ENCODE peak calls at places on chromosome 17, in five cellular contexts. Z is spleen, I is GM12878, N is esophagus muscularis mucosa, O is prostate gland. H is an unnamed sample.
A peak's percentile ranks its signal among the peaks of the same experiment; 100 is the strongest.

GRCh38 chr17:65254166-65254565 is 117.0 kb downstream of the RGS9 start:
- DNase-seq in Z (no peak), I (no peak), N (no peak), O (no peak), H (no peak)

GRCh38 chr17:50238594-50239287 is 35.5 kb upstream of the TMEM92 start:
- DNase-seq in Z (no peak), I (no peak), N (no peak), O (no peak), H (no peak)

GRCh38 chr17:65366102-65366844 is 195.2 kb downstream of the AXIN2 start:
- DNase-seq in Z (no peak), I (no peak), N (peak; percentile 64), O (no peak), H (no peak)

GRCh38 chr17:2067048-2067452 is 12.1 kb downstream of the HIC1 start:
- DNase-seq in Z (no peak), I (no peak), N (no peak), O (no peak), H (no peak)

GRCh38 chr17:27892866-27893769 is at the start of gene LYRM9:
- DNase-seq in Z (peak; percentile 99), I (peak; percentile 48), N (peak; percentile 93), O (peak; percentile 86), H (peak; percentile 28)

GRCh38 chr17:49443862-49444261 is 29.2 kb upstream of the PHB1 start:
- DNase-seq in Z (no peak), I (no peak), N (no peak), O (no peak), H (no peak)

GRCh38 chr17:39800540-39800939 is 62.8 kb downstream of the GRB7 start:
- DNase-seq in Z (no peak), I (peak; percentile 77), N (no peak), O (no peak), H (no peak)

GRCh38 chr17:83180264-83180995 is 101.0 kb downstream of the METRNL start:
- DNase-seq in Z (no peak), I (no peak), N (peak; percentile 80), O (no peak), H (no peak)

GRCh38 chr17:32258383-32259121 is 7.1 kb upstream of the RHBDL3 start:
- DNase-seq in Z (no peak), I (no peak), N (no peak), O (no peak), H (no peak)

GRCh38 chr17:7029659-7030058 is 6.2 kb upstream of the SLC16A13 start:
- DNase-seq in Z (peak; percentile 86), I (no peak), N (no peak), O (no peak), H (no peak)

GRCh38 chr17:64786337-64786736 is 124.2 kb upstream of the SMURF2 start:
- DNase-seq in Z (no peak), I (no peak), N (no peak), O (no peak), H (no peak)

GRCh38 chr17:32755045-32755805 is 121.7 kb downstream of the MYO1D start:
- DNase-seq in Z (no peak), I (no peak), N (no peak), O (no peak), H (peak; percentile 28)

GRCh38 chr17:45824475-45824874 is 20.2 kb upstream of the SPPL2C start:
- DNase-seq in Z (no peak), I (no peak), N (no peak), O (no peak), H (no peak)

GRCh38 chr17:27523712-27524111 is 67.5 kb downstream of the KSR1 start:
- DNase-seq in Z (no peak), I (no peak), N (no peak), O (no peak), H (no peak)

GRCh38 chr17:33689725-33690124 is 396.6 kb upstream of the ASIC2 start:
- DNase-seq in Z (no peak), I (no peak), N (no peak), O (no peak), H (no peak)

GRCh38 chr17:57514614-57515013 is 230.5 kb downstream of the CCDC182 start:
- DNase-seq in Z (no peak), I (no peak), N (no peak), O (no peak), H (no peak)

GRCh38 chr17:66002807-66003206 is 189.1 kb downstream of the CEP112 start:
- DNase-seq in Z (no peak), I (no peak), N (no peak), O (no peak), H (no peak)

GRCh38 chr17:8147805-8148404 is 4.3 kb downstream of the PER1 start:
- DNase-seq in Z (no peak), I (no peak), N (no peak), O (no peak), H (no peak)

GRCh38 chr17:77882481-77883212 is 75.9 kb upstream of the TNRC6C start:
- DNase-seq in Z (peak; percentile 94), I (peak; percentile 60), N (no peak), O (no peak), H (no peak)

GRCh38 chr17:76549215-76549518 is 9.3 kb downstream of the PRCD start:
- DNase-seq in Z (peak; percentile 16), I (no peak), N (no peak), O (no peak), H (no peak)

GRCh38 chr17:72077326-72077960 is 43.4 kb upstream of the SOX9 start:
- DNase-seq in Z (no peak), I (no peak), N (no peak), O (no peak), H (no peak)

GRCh38 chr17:4152471-4152870 is 9.5 kb downstream of the CYB5D2 start:
- DNase-seq in Z (no peak), I (no peak), N (no peak), O (no peak), H (no peak)

GRCh38 chr17:45367216-45367615 is 50.4 kb upstream of the MAP3K14 start:
- DNase-seq in Z (no peak), I (no peak), N (peak; percentile 57), O (no peak), H (no peak)

GRCh38 chr17:61476476-61477203 is 24.4 kb downstream of the TBX4 start:
- DNase-seq in Z (peak; percentile 56), I (no peak), N (no peak), O (no peak), H (no peak)

GRCh38 chr17:77163001-77163400 is 22.2 kb downstream of the SEC14L1 start:
- DNase-seq in Z (no peak), I (no peak), N (no peak), O (no peak), H (no peak)

GRCh38 chr17:15973016-15973415 is 26.5 kb downstream of the ZSWIM7 start:
- DNase-seq in Z (no peak), I (no peak), N (no peak), O (no peak), H (no peak)

GRCh38 chr17:3754458-3755334 is 31.0 kb downstream of the HASPIN start:
- DNase-seq in Z (peak; percentile 93), I (no peak), N (no peak), O (peak; percentile 96), H (no peak)

GRCh38 chr17:27562777-27563455 is 68.1 kb upstream of the LGALS9 start:
- DNase-seq in Z (peak; percentile 12), I (no peak), N (no peak), O (no peak), H (no peak)

GRCh38 chr17:76121932-76122383 is 18.4 kb upstream of the EXOC7 start:
- DNase-seq in Z (peak; percentile 82), I (no peak), N (no peak), O (no peak), H (no peak)

GRCh38 chr17:9768381-9768934 is 22.9 kb downstream of the DHRS7C start:
- DNase-seq in Z (no peak), I (no peak), N (no peak), O (no peak), H (peak; percentile 18)

DNA sequence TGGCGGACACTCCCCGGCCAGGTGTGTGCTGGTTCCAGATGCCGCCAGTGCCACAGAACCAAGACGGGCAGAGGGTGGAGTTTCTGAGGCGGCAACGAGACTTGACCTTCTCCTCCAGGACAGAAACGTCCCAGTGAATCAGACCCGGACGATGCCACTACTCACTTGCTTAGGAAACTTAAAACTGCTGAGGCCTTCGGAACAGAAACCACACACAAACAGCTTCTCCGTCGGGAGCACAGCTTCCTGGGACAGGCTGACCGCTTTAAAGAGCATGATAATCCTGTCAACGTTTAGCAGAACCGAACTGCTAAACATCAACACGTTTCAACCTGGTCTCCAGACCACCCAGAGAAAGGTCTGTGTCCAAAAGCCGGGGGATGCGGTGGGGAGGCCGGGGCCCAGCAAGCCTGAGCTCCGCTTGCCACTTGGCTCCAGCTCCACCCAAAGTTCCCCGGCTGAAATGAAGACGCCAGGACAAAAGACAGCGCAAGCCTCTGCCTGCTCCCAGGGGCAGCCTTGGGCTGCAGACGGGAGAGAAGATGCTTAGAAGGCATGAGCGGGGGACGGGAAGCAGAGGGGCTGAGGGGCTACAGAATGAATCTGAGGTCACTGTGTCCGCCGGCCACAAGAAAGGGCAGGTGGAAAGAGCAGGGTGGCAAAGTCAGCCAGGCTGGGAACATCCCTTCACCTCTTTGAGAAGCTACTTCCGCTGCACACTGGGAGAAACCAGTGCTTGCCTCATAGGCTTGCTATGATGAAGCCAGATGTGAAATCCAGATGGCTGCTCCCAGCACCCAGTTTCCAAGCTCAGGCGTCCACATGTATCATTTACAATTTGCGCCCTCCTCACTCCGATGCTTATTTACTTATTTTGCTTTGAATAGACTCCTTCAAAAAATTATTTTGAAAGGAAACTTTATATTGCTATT is 68.9 kb downstream of the MRM3 start:
- DNase-seq in Z (no peak), I (no peak), N (no peak), O (no peak), H (no peak)
- TF ChIP-seq POLR2AphosphoS5 in Z (no peak), I (no peak), N (peak; percentile 10), O (no peak), H (no peak)

GRCh38 chr17:80924807-80925610 is 66.6 kb upstream of the CHMP6 start:
- DNase-seq in Z (peak; percentile 67), I (no peak), N (no peak), O (no peak), H (no peak)

GRCh38 chr17:80924111-80924806 is 67.4 kb upstream of the CHMP6 start:
- DNase-seq in Z (peak; percentile 61), I (no peak), N (no peak), O (no peak), H (no peak)

GRCh38 chr17:80922580-80923160 is 69.0 kb upstream of the CHMP6 start:
- DNase-seq in Z (peak; percentile 66), I (no peak), N (no peak), O (no peak), H (no peak)

GRCh38 chr17:80921741-80922579 is 69.7 kb upstream of the CHMP6 start:
- DNase-seq in Z (peak; percentile 48), I (no peak), N (no peak), O (no peak), H (no peak)

GRCh38 chr17:80923211-80924110 is 68.2 kb upstream of the CHMP6 start:
- DNase-seq in Z (peak; percentile 67), I (no peak), N (no peak), O (no peak), H (no peak)
- H3K27me3 ChIP-seq in Z (no peaks in the 10 kb centered on the region), I (no peaks in the 10 kb centered on the region), N (no peaks in the 10 kb centered on the region), O (no peaks in the 10 kb centered on the region), H (no peaks in the 10 kb centered on the region)

DNA sequence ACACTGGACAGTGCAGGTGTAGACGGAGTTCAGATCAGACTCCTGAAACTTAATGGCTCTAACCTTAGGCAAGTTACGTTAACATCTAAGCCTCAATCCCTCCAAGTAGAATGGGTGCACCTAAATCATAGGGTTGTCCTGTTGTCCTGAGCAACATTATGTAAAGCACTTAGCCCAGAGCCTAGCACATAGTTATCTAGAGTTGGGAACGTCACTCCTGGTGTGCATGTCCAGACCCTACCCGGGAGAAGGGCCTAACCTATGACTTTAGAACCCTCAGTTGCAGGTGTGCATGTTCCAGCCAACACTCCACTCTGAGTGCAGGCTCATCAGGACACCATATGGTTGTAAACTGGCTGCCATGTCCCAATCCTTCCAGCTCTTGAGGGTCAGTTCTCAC is 26.0 kb downstream of the LIG3 start:
- DNase-seq in Z (no peak), I (no peak), N (no peak), O (no peak), H (no peak)
- TF ChIP-seq POLR2AphosphoS5 in Z (peak; percentile 33), I (peak; percentile 60), N (no peak), O (no peak), H (no peak)

GRCh38 chr17:73934696-73935095 is 268.8 kb upstream of the RPL38 start:
- DNase-seq in Z (no peak), I (no peak), N (no peak), O (no peak), H (no peak)
- H3K27me3 ChIP-seq in Z (no peaks in the 10 kb centered on the region), I (no peaks in the 10 kb centered on the region), N (no peaks in the 10 kb centered on the region), O (no peaks in the 10 kb centered on the region), H (peaks cover 6% of the 10 kb centered on the region)